ENCODE peak calls at places on chromosomes 11 and 22, in four cellular contexts. One of them, this sample, is unnamed.

GRCh38 chr11:125621995-125622394 is 3.0 kb upstream of the CHEK1 start:
- DNase-seq in central memory CD4-positive, alpha-beta T cell: no peak
- DNase-seq in NCI-H1092 treated with DMSO at 0.1 percent for 48 hours: no peak
- DNase-seq in NCI-H774: no peak
- DNase-seq in this sample: no peak

GRCh38 chr11:105399505-105399904 is 210.4 kb upstream of the GRIA4 start:
- DNase-seq in NCI-H1092 treated with DMSO at 0.1 percent for 48 hours: no peak
- DNase-seq in central memory CD4-positive, alpha-beta T cell: no peak
- DNase-seq in NCI-H774: no peak
- DNase-seq in this sample: no peak

GRCh38 chr11:70899616-70900015 is 352.8 kb downstream of the SHANK2 start:
- DNase-seq in NCI-H774: no peak
- DNase-seq in NCI-H1092 treated with DMSO at 0.1 percent for 48 hours: no peak
- DNase-seq in central memory CD4-positive, alpha-beta T cell: no peak
- DNase-seq in this sample: no peak

GRCh38 chr11:91804057-91804456 is 420.6 kb upstream of the FAT3 start:
- DNase-seq in NCI-H1092 treated with DMSO at 0.1 percent for 48 hours: no peak
- DNase-seq in NCI-H774: no peak
- DNase-seq in central memory CD4-positive, alpha-beta T cell: no peak
- DNase-seq in this sample: no peak

GRCh38 chr22:46951326-46951725 is 188.9 kb downstream of the TBC1D22A start:
- DNase-seq in NCI-H774: no peak
- DNase-seq in NCI-H1092 treated with DMSO at 0.1 percent for 48 hours: no peak
- DNase-seq in central memory CD4-positive, alpha-beta T cell: no peak
- DNase-seq in this sample: no peak

GRCh38 chr11:61062181-61062955 is 39.9 kb upstream of the CD5 start:
- DNase-seq in NCI-H1092 treated with DMSO at 0.1 percent for 48 hours: no peak
- DNase-seq in central memory CD4-positive, alpha-beta T cell: no peak
- DNase-seq in NCI-H774: no peak
- DNase-seq in this sample: no peak

GRCh38 chr11:27532652-27533325 is 26.2 kb upstream of the LIN7C start:
- DNase-seq in NCI-H1092 treated with DMSO at 0.1 percent for 48 hours: no peak
- DNase-seq in central memory CD4-positive, alpha-beta T cell: no peak
- DNase-seq in NCI-H774: no peak
- DNase-seq in this sample: no peak

GRCh38 chr22:23685205-23685784 is 5.5 kb upstream of the RGL4 start:
- DNase-seq in central memory CD4-positive, alpha-beta T cell: no peak
- DNase-seq in NCI-H774: no peak
- DNase-seq in NCI-H1092 treated with DMSO at 0.1 percent for 48 hours: no peak
- DNase-seq in this sample: no peak

GRCh38 chr11:16226245-16226644 is 130.1 kb downstream of the SOX6 start:
- DNase-seq in NCI-H774: peak; percentile 90
- DNase-seq in central memory CD4-positive, alpha-beta T cell: no peak
- DNase-seq in NCI-H1092 treated with DMSO at 0.1 percent for 48 hours: no peak
- DNase-seq in this sample: no peak

GRCh38 chr11:76859708-76860233 is 947 bp upstream of the ACER3 start:
- DNase-seq in NCI-H1092 treated with DMSO at 0.1 percent for 48 hours: no peak
- DNase-seq in NCI-H774: no peak
- DNase-seq in central memory CD4-positive, alpha-beta T cell: no peak
- DNase-seq in this sample: no peak

GRCh38 chr22:35417606-35418005 is 17.7 kb downstream of the MCM5 start:
- DNase-seq in NCI-H1092 treated with DMSO at 0.1 percent for 48 hours: no peak
- DNase-seq in NCI-H774: no peak
- DNase-seq in central memory CD4-positive, alpha-beta T cell: no peak
- DNase-seq in this sample: no peak

GRCh38 chr11:118251858-118252652 is at the start of gene MPZL3:
- DNase-seq in NCI-H774: peak; percentile 96
- DNase-seq in central memory CD4-positive, alpha-beta T cell: peak; percentile 90
- DNase-seq in NCI-H1092 treated with DMSO at 0.1 percent for 48 hours: peak; percentile 99
- DNase-seq in this sample: peak; percentile 68

GRCh38 chr22:23836692-23837495 is 1.9 kb downstream of the DERL3 start:
- DNase-seq in central memory CD4-positive, alpha-beta T cell: no peak
- DNase-seq in NCI-H1092 treated with DMSO at 0.1 percent for 48 hours: no peak
- DNase-seq in NCI-H774: no peak
- DNase-seq in this sample: no peak

GRCh38 chr22:37525073-37525745 is 6.0 kb upstream of the CARD10 start:
- DNase-seq in central memory CD4-positive, alpha-beta T cell: no peak
- DNase-seq in NCI-H774: no peak
- DNase-seq in NCI-H1092 treated with DMSO at 0.1 percent for 48 hours: no peak
- DNase-seq in this sample: no peak

GRCh38 chr11:35402751-35403454 is 16.5 kb downstream of the SLC1A2 start:
- DNase-seq in NCI-H1092 treated with DMSO at 0.1 percent for 48 hours: no peak
- DNase-seq in central memory CD4-positive, alpha-beta T cell: no peak
- DNase-seq in NCI-H774: no peak
- DNase-seq in this sample: no peak

GRCh38 chr11:125593113-125593761 is 585 bp downstream of the STT3A start:
- DNase-seq in central memory CD4-positive, alpha-beta T cell: no peak
- DNase-seq in NCI-H1092 treated with DMSO at 0.1 percent for 48 hours: peak; percentile 71
- DNase-seq in NCI-H774: no peak
- DNase-seq in this sample: peak; percentile 6

GRCh38 chr11:14582835-14583234 is 60.8 kb upstream of the PDE3B start:
- DNase-seq in central memory CD4-positive, alpha-beta T cell: no peak
- DNase-seq in NCI-H774: no peak
- DNase-seq in NCI-H1092 treated with DMSO at 0.1 percent for 48 hours: no peak
- DNase-seq in this sample: no peak

GRCh38 chr11:46288451-46288850 is 11.0 kb downstream of the CREB3L1 start:
- DNase-seq in NCI-H1092 treated with DMSO at 0.1 percent for 48 hours: no peak
- DNase-seq in NCI-H774: no peak
- DNase-seq in central memory CD4-positive, alpha-beta T cell: no peak
- DNase-seq in this sample: no peak

GRCh38 chr11:43852057-43852636 is 28.5 kb upstream of the ALKBH3 start:
- DNase-seq in NCI-H774: peak; percentile 37
- DNase-seq in NCI-H1092 treated with DMSO at 0.1 percent for 48 hours: peak; percentile 46
- DNase-seq in central memory CD4-positive, alpha-beta T cell: peak; percentile 22
- DNase-seq in this sample: peak; percentile 57

GRCh38 chr22:29916007-29916544 is 33.1 kb downstream of the MTMR3 start:
- DNase-seq in NCI-H774: no peak
- DNase-seq in central memory CD4-positive, alpha-beta T cell: no peak
- DNase-seq in NCI-H1092 treated with DMSO at 0.1 percent for 48 hours: no peak
- DNase-seq in this sample: no peak

GRCh38 chr22:43039800-43040199 is 24.9 kb upstream of the PACSIN2 start:
- DNase-seq in NCI-H1092 treated with DMSO at 0.1 percent for 48 hours: no peak
- DNase-seq in NCI-H774: no peak
- DNase-seq in central memory CD4-positive, alpha-beta T cell: no peak
- DNase-seq in this sample: no peak

GRCh38 chr11:8256271-8257002 is 7.2 kb downstream of the LMO1 start:
- DNase-seq in central memory CD4-positive, alpha-beta T cell: no peak
- DNase-seq in NCI-H1092 treated with DMSO at 0.1 percent for 48 hours: no peak
- DNase-seq in NCI-H774: no peak
- DNase-seq in this sample: no peak

GRCh38 chr22:48434156-48434867 is 1393.4 kb downstream of the BRD1 start:
- DNase-seq in NCI-H774: no peak
- DNase-seq in NCI-H1092 treated with DMSO at 0.1 percent for 48 hours: no peak
- DNase-seq in central memory CD4-positive, alpha-beta T cell: no peak
- DNase-seq in this sample: no peak

GRCh38 chr11:134228625-134229024 is 4.2 kb downstream of the VPS26B start:
- DNase-seq in NCI-H774: no peak
- DNase-seq in NCI-H1092 treated with DMSO at 0.1 percent for 48 hours: no peak
- DNase-seq in central memory CD4-positive, alpha-beta T cell: no peak
- DNase-seq in this sample: no peak

GRCh38 chr22:19786959-19787848 is 26.6 kb downstream of the TBX1 start:
- DNase-seq in central memory CD4-positive, alpha-beta T cell: no peak
- DNase-seq in NCI-H1092 treated with DMSO at 0.1 percent for 48 hours: no peak
- DNase-seq in NCI-H774: no peak
- DNase-seq in this sample: no peak

GRCh38 chr22:48391171-48391711 is 1436.4 kb downstream of the BRD1 start:
- DNase-seq in central memory CD4-positive, alpha-beta T cell: no peak
- DNase-seq in NCI-H1092 treated with DMSO at 0.1 percent for 48 hours: no peak
- DNase-seq in NCI-H774: no peak
- DNase-seq in this sample: no peak

GRCh38 chr11:126695293-126695692 is 305.3 kb downstream of the KIRREL3 start:
- DNase-seq in NCI-H1092 treated with DMSO at 0.1 percent for 48 hours: no peak
- DNase-seq in NCI-H774: no peak
- DNase-seq in central memory CD4-positive, alpha-beta T cell: no peak
- DNase-seq in this sample: no peak

GRCh38 chr22:46604306-46604690 is 15.9 kb upstream of the GRAMD4 start:
- DNase-seq in central memory CD4-positive, alpha-beta T cell: peak; percentile 21
- DNase-seq in NCI-H1092 treated with DMSO at 0.1 percent for 48 hours: no peak
- DNase-seq in NCI-H774: no peak
- DNase-seq in this sample: peak; percentile 71

GRCh38 chr22:35783943-35784614 is 66.4 kb downstream of the APOL5 start:
- DNase-seq in NCI-H774: no peak
- DNase-seq in central memory CD4-positive, alpha-beta T cell: no peak
- DNase-seq in NCI-H1092 treated with DMSO at 0.1 percent for 48 hours: no peak
- DNase-seq in this sample: no peak

GRCh38 chr11:134714021-134714656 is 302.1 kb upstream of the B3GAT1 start:
- DNase-seq in NCI-H774: no peak
- DNase-seq in NCI-H1092 treated with DMSO at 0.1 percent for 48 hours: peak; percentile 31
- DNase-seq in central memory CD4-positive, alpha-beta T cell: no peak
- DNase-seq in this sample: no peak

GRCh38 chr22:19503869-19504268 is 20.3 kb downstream of the CLDN5 start:
- DNase-seq in NCI-H1092 treated with DMSO at 0.1 percent for 48 hours: no peak
- DNase-seq in central memory CD4-positive, alpha-beta T cell: no peak
- DNase-seq in NCI-H774: no peak
- DNase-seq in this sample: no peak

GRCh38 chr11:64916040-64916847 is 765 bp downstream of the ATG2A start:
- DNase-seq in NCI-H1092 treated with DMSO at 0.1 percent for 48 hours: peak; percentile 30
- DNase-seq in central memory CD4-positive, alpha-beta T cell: peak; percentile 40
- DNase-seq in NCI-H774: no peak
- DNase-seq in this sample: no peak

GRCh38 chr11:122524532-122524882 is 131.0 kb upstream of the UBASH3B start:
- DNase-seq in central memory CD4-positive, alpha-beta T cell: no peak
- DNase-seq in NCI-H774: no peak
- DNase-seq in NCI-H1092 treated with DMSO at 0.1 percent for 48 hours: no peak
- DNase-seq in this sample: no peak